ENCODE peak calls at places on chromosome 22, in eight cellular contexts. T is right lobe of liver, Y is AG04450, W is sigmoid colon, N is substantia nigra, Z is coronary artery, D is breast epithelium, X is IMR-90. J is an unnamed sample.

GRCh38 chr22:37274380-37274862 is 7.9 kb upstream of the CYTH4 start:
- DNase-seq in T (peak), Y (no peak), W (peak), N (no peak), Z (no peak), D (no peak), X (no peak), J (no peak)

GRCh38 chr22:33300165-33300564 is 242.0 kb upstream of the SYN3 start:
- DNase-seq in T (no peak), Y (no peak), W (no peak), N (no peak), Z (no peak), D (no peak), X (no peak), J (no peak)

GRCh38 chr22:25953276-25953675 is 211.3 kb downstream of the MYO18B start:
- DNase-seq in T (no peak), Y (no peak), W (no peak), N (no peak), Z (no peak), D (no peak), X (no peak), J (no peak)

GRCh38 chr22:24102366-24103200 is 78.7 kb upstream of the SUSD2 start:
- DNase-seq in T (peak), Y (no peak), W (peak), N (no peak), Z (peak), D (no peak), X (no peak), J (no peak)

GRCh38 chr22:43529461-43529860 is 117.6 kb downstream of the MPPED1 start:
- DNase-seq in T (no peak), Y (no peak), W (no peak), N (no peak), Z (no peak), D (no peak), X (no peak), J (no peak)

GRCh38 chr22:24592846-24593809 is at the start of gene LRRC75B:
- DNase-seq in T (peak), Y (peak), W (peak), N (peak), Z (peak), D (peak), X (peak), J (no peak)

GRCh38 chr22:42895087-42895486 is 38.0 kb upstream of the ARFGAP3 start:
- DNase-seq in T (no peak), Y (no peak), W (no peak), N (no peak), Z (no peak), D (no peak), X (no peak), J (no peak)

GRCh38 chr22:22857607-22858558 is 29.7 kb upstream of the IGLL5 start:
- DNase-seq in T (no peak), Y (no peak), W (no peak), N (no peak), Z (no peak), D (no peak), X (no peak), J (no peak)

GRCh38 chr22:26445577-26446275 is 16.7 kb downstream of the ASPHD2 start:
- DNase-seq in T (no peak), Y (no peak), W (no peak), N (no peak), Z (no peak), D (no peak), X (no peak), J (no peak)

GRCh38 chr22:50222508-50222907 is 21.7 kb downstream of the SELENOO start:
- DNase-seq in T (no peak), Y (no peak), W (peak), N (no peak), Z (no peak), D (no peak), X (no peak), J (no peak)

GRCh38 chr22:20808844-20809243 is 34.9 kb downstream of the SERPIND1 start:
- DNase-seq in T (no peak), Y (no peak), W (no peak), N (no peak), Z (no peak), D (no peak), X (no peak), J (no peak)

GRCh38 chr22:26174280-26174679 is 5.0 kb downstream of the SEZ6L start:
- DNase-seq in T (no peak), Y (no peak), W (no peak), N (no peak), Z (no peak), D (no peak), X (no peak), J (no peak)

GRCh38 chr22:49780281-49780991 is 47.2 kb downstream of the BRD1 start:
- DNase-seq in T (no peak), Y (no peak), W (no peak), N (no peak), Z (no peak), D (no peak), X (no peak), J (no peak)

GRCh38 chr22:50711446-50712340 is 26.3 kb upstream of the ACR start:
- DNase-seq in T (peak), Y (no peak), W (no peak), N (no peak), Z (no peak), D (no peak), X (no peak), J (no peak)

GRCh38 chr22:32801436-32802290 is at the start of gene TIMP3:
- DNase-seq in T (peak), Y (peak), W (peak), N (peak), Z (peak), D (peak), X (peak), J (no peak)

GRCh38 chr22:48897959-48898358 is 929.7 kb downstream of the BRD1 start:
- DNase-seq in T (peak), Y (no peak), W (peak), N (no peak), Z (peak), D (no peak), X (no peak), J (no peak)

GRCh38 chr22:20536590-20537324 is 29.3 kb downstream of the MED15 start:
- DNase-seq in T (peak), Y (no peak), W (no peak), N (no peak), Z (no peak), D (no peak), X (no peak), J (no peak)

GRCh38 chr22:25023879-25024278 is 71.4 kb downstream of the KIAA1671 start:
- DNase-seq in T (no peak), Y (no peak), W (no peak), N (no peak), Z (no peak), D (no peak), X (no peak), J (no peak)

GRCh38 chr22:42090596-42091445 is at the start of gene NDUFA6:
- DNase-seq in T (peak), Y (peak), W (peak), N (peak), Z (peak), D (peak), X (peak), J (peak)

GRCh38 chr22:49215840-49216239 is 611.8 kb downstream of the BRD1 start:
- DNase-seq in T (peak), Y (no peak), W (peak), N (no peak), Z (no peak), D (no peak), X (no peak), J (no peak)

GRCh38 chr22:26330971-26331625 is 98.0 kb upstream of the ASPHD2 start:
- DNase-seq in T (no peak), Y (no peak), W (peak), N (peak), Z (no peak), D (peak), X (peak), J (peak)

GRCh38 chr22:48224332-48224731 is 1461.9 kb downstream of the TBC1D22A start:
- DNase-seq in T (no peak), Y (no peak), W (no peak), N (no peak), Z (no peak), D (no peak), X (no peak), J (no peak)

GRCh38 chr22:48121984-48122383 is 1359.5 kb downstream of the TBC1D22A start:
- DNase-seq in T (no peak), Y (no peak), W (no peak), N (no peak), Z (no peak), D (no peak), X (no peak), J (no peak)

GRCh38 chr22:42655693-42656092 is 6.5 kb upstream of the CYB5R3 start:
- DNase-seq in T (no peak), Y (no peak), W (no peak), N (no peak), Z (no peak), D (no peak), X (no peak), J (no peak)

GRCh38 chr22:21443057-21443734 is 24.0 kb upstream of the TMEM191C start:
- DNase-seq in T (no peak), Y (no peak), W (peak), N (no peak), Z (no peak), D (no peak), X (no peak), J (no peak)

GRCh38 chr22:36772451-36772850 is 3.5 kb downstream of the IFT27 start:
- DNase-seq in T (no peak), Y (no peak), W (peak), N (no peak), Z (no peak), D (no peak), X (no peak), J (no peak)

GRCh38 chr22:40381461-40381860 is 11.1 kb downstream of the SGSM3 start:
- DNase-seq in T (no peak), Y (no peak), W (no peak), N (no peak), Z (no peak), D (no peak), X (no peak), J (no peak)

GRCh38 chr22:27987557-27987956 is 68.5 kb upstream of the PITPNB start:
- DNase-seq in T (no peak), Y (peak), W (peak), N (no peak), Z (peak), D (no peak), X (peak), J (no peak)

GRCh38 chr22:49333206-49333605 is 494.5 kb downstream of the BRD1 start:
- DNase-seq in T (no peak), Y (no peak), W (peak), N (no peak), Z (peak), D (no peak), X (no peak), J (no peak)

GRCh38 chr22:24200616-24201212 is 19.4 kb downstream of the SUSD2 start:
- DNase-seq in T (no peak), Y (no peak), W (no peak), N (no peak), Z (no peak), D (peak), X (peak), J (no peak)

GRCh38 chr22:21936151-21936778 is 16.4 kb downstream of the PPM1F start:
- DNase-seq in T (no peak), Y (no peak), W (no peak), N (no peak), Z (no peak), D (no peak), X (peak), J (no peak)

GRCh38 chr22:25482868-25483639 is 81.4 kb upstream of the GRK3 start:
- DNase-seq in T (no peak), Y (no peak), W (no peak), N (peak), Z (no peak), D (peak), X (no peak), J (no peak)

GRCh38 chr22:44286673-44287072 is 26.1 kb downstream of the SHISAL1 start:
- DNase-seq in T (no peak), Y (no peak), W (no peak), N (no peak), Z (no peak), D (no peak), X (no peak), J (no peak)

GRCh38 chr22:23305321-23305910 is 125.1 kb downstream of the BCR start:
- DNase-seq in T (no peak), Y (no peak), W (no peak), N (no peak), Z (peak), D (no peak), X (peak), J (no peak)

GRCh38 chr22:28958611-28959010 is 75.2 kb downstream of the ZNRF3 start:
- DNase-seq in T (no peak), Y (no peak), W (no peak), N (no peak), Z (no peak), D (no peak), X (peak), J (peak)

GRCh38 chr22:38423512-38424503 is 31.2 kb downstream of the KCNJ4 start:
- DNase-seq in T (no peak), Y (no peak), W (no peak), N (no peak), Z (no peak), D (no peak), X (no peak), J (peak)

GRCh38 chr22:34761111-34761510 is 304.8 kb upstream of the ISX start:
- DNase-seq in T (no peak), Y (no peak), W (no peak), N (no peak), Z (no peak), D (no peak), X (no peak), J (peak)

GRCh38 chr22:17725465-17725800 is 48.8 kb downstream of the BID start:
- DNase-seq in T (no peak), Y (no peak), W (no peak), N (no peak), Z (no peak), D (no peak), X (no peak), J (no peak)
- H3K27ac ChIP-seq in T (no peak), Y (no peak), W (peak), N (peak), Z (no peak), D (no peak), X (peak), J (no peak)

DNA sequence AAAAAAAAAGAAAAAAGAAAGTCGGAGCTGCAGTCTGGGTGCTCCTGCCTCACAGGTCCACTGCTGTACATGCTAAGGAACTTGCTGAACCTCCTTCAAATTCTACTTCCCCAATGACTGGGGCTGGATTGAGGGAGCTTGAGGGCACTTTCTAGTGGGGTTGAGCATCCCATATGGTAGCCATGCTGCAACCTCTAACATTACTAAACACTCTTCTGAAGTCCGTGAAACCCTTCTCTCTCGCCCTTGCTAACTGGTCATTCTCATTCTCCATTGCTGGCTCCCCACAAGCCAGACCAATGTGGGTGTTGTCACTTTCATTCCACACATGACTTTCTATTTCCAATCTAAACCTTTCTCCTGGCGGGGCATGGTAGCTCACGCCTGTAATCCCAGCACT is 1.2 kb downstream of the ESS2 start:
- DNase-seq in T (no peak), Y (no peak), W (no peak), N (no peak), Z (no peak), D (no peak), X (no peak), J (no peak)
- H3K27ac ChIP-seq in T (no peak), Y (no peak), W (no peak), N (no peak), Z (no peak), D (no peak), X (no peak), J (no peak)

DNA sequence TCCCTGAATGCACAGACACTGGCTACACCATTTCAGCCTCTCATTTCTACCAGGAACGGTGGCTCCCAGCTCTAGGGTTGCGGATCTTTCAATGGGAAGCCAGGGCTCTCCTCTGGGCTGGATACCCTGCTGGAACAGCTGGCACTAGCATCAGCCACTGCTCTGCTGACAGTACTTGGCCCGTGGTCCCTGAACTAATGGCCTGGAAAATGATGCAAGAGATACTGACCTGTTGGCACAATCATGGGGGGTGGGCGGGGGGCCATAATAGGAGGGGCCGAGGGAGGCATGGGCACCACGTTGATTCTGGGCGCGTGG is 10.7 kb upstream of the TBC1D10A start:
- DNase-seq in T (no peak), Y (no peak), W (no peak), N (no peak), Z (no peak), D (no peak), X (no peak), J (no peak)
- H3K27ac ChIP-seq in T (peak), Y (no peak), W (no peak), N (no peak), Z (no peak), D (no peak), X (no peak), J (no peak)

GRCh38 chr22:45585946-45586540 is 83.4 kb downstream of the FBLN1 start:
- DNase-seq in T (no peak), Y (no peak), W (no peak), N (no peak), Z (no peak), D (no peak), X (no peak), J (no peak)
- H3K27ac ChIP-seq in T (no peak), Y (no peak), W (no peak), N (no peak), Z (no peak), D (peak), X (no peak), J (no peak)

DNA sequence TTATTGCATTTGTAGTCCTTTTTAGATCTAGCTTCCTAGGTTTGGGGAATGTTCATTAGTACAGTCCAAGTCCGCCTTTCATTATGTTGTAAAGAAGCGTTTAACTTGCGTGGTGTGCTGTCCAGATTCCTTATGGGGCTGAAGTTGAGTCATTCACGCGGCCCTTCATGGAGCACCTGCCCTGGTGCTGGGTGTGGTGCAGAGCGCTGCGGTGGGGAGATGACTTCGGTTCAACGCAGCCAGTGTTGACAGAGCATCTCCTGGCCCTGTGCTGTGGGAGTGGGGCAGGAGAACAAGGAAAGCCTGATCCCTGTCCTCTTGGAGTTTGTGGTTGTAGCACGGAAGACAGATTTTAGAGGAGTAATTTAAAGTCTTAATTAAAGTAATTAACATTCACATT is 152.0 kb downstream of the TBC1D22A start:
- DNase-seq in T (no peak), Y (no peak), W (no peak), N (no peak), Z (no peak), D (no peak), X (no peak), J (no peak)
- H3K27ac ChIP-seq in T (no peak), Y (no peak), W (no peak), N (no peak), Z (no peak), D (no peak), X (no peak), J (no peak)